ENCODE peak calls at places on chromosomes 2 and 18, in ten cellular contexts. C is A549, L is transverse colon, H is astrocyte of the spinal cord, V is H7, Q is uterus, M is left ventricle myocardium inferior, Z is foreskin fibroblast, J is mammary epithelial cell, U is fibroblast of pulmonary artery. A is an unnamed sample.

GRCh38 chr18:11994346-11994707 is 13.0 kb downstream of the IMPA2 start:
- DNase-seq in C (peak; percentile 23), L (peak; percentile 72), H (peak; percentile 42), V (no peak), Q (peak; percentile 43), M (peak; percentile 53), Z (peak; percentile 87), J (peak; percentile 25), U (peak; percentile 88), A (peak; percentile 72)

GRCh38 chr18:62437520-62438329 is 85.1 kb upstream of the ZCCHC2 start:
- DNase-seq in C (no peak), L (peak; percentile 17), H (no peak), V (no peak), Q (no peak), M (peak; percentile 34), Z (peak; percentile 21), J (peak; percentile 80), U (no peak), A (no peak)

GRCh38 chr2:240739797-240740196 is 48.1 kb downstream of the AQP12A start:
- DNase-seq in C (no peak), L (no peak), H (no peak), V (no peak), Q (no peak), M (no peak), Z (no peak), J (no peak), U (no peak), A (no peak)

GRCh38 chr2:128921740-128922139 is 603.1 kb upstream of the HS6ST1 start:
- DNase-seq in C (no peak), L (no peak), H (no peak), V (no peak), Q (no peak), M (no peak), Z (no peak), J (no peak), U (no peak), A (no peak)

GRCh38 chr2:111624401-111625156 is 259.4 kb downstream of the ANAPC1 start:
- DNase-seq in C (no peak), L (no peak), H (peak; percentile 25), V (no peak), Q (no peak), M (no peak), Z (peak; percentile 79), J (peak; percentile 80), U (peak; percentile 95), A (peak; percentile 87)

GRCh38 chr2:138499684-138500083 is 1.9 kb upstream of the SPOPL start:
- DNase-seq in C (no peak), L (no peak), H (no peak), V (no peak), Q (no peak), M (no peak), Z (no peak), J (no peak), U (no peak), A (no peak)

GRCh38 chr18:8798996-8799395 is 93.6 kb downstream of the MTCL1 start:
- DNase-seq in C (no peak), L (peak; percentile 65), H (no peak), V (no peak), Q (no peak), M (no peak), Z (no peak), J (no peak), U (no peak), A (no peak)

GRCh38 chr2:193480187-193480586 is 1285.5 kb upstream of the TMEFF2 start:
- DNase-seq in C (no peak), L (no peak), H (no peak), V (no peak), Q (no peak), M (no peak), Z (no peak), J (no peak), U (no peak), A (no peak)

GRCh38 chr2:213022987-213023386 is 128.4 kb downstream of the IKZF2 start:
- DNase-seq in C (no peak), L (no peak), H (no peak), V (no peak), Q (no peak), M (no peak), Z (no peak), J (no peak), U (no peak), A (no peak)

GRCh38 chr18:50194623-50195532 is at the start of gene MYO5B:
- DNase-seq in C (peak; percentile 13), L (peak; percentile 91), H (no peak), V (peak; percentile 97), Q (no peak), M (peak; percentile 33), Z (no peak), J (peak; percentile 89), U (no peak), A (no peak)

GRCh38 chr2:144511945-144512344 is 8.0 kb downstream of the ZEB2 start:
- DNase-seq in C (no peak), L (no peak), H (peak; percentile 24), V (no peak), Q (no peak), M (no peak), Z (no peak), J (no peak), U (no peak), A (no peak)

GRCh38 chr2:144510206-144510991 is 9.5 kb downstream of the ZEB2 start:
- DNase-seq in C (no peak), L (no peak), H (peak; percentile 85), V (peak; percentile 73), Q (no peak), M (no peak), Z (peak; percentile 70), J (peak; percentile 38), U (peak; percentile 68), A (no peak)

GRCh38 chr2:144509548-144510205 is 10.2 kb downstream of the ZEB2 start:
- DNase-seq in C (no peak), L (no peak), H (peak; percentile 26), V (no peak), Q (no peak), M (no peak), Z (no peak), J (no peak), U (no peak), A (no peak)

GRCh38 chr2:144512421-144513272 is 7.3 kb downstream of the ZEB2 start:
- DNase-seq in C (no peak), L (no peak), H (peak; percentile 37), V (no peak), Q (no peak), M (no peak), Z (no peak), J (no peak), U (no peak), A (no peak)

DNA sequence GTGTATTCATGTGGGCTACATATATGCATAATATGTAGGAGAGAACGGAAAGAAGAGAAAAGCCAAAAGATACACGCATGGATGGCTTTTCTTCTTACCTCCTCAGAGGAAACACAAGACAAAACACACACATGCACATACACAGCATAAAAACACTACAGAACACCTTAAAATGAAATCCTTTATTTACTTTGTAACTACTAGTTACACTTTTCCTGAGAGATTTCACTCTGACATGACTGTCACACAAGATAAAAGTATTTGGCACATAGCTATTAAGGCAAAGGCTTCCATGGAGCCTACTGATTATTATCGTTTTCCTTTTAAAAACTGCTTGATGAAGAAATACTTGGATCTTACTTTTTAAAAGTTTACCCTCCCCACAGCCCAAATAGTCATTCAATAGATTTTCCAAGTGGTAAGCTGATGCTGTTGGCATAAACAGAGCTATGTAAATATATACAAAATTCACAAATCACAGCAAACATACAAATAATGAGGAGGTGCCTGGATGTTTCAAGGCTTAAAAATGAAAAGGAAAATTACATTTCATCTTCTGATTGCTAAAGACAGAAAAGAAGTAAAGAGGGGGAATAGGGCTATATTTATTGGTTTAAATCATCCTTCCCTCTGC is 8.6 kb downstream of the ZEB2 start:
- DNase-seq in C (no peak), L (no peak), H (peak; percentile 36), V (no peak), Q (no peak), M (no peak), Z (no peak), J (no peak), U (no peak), A (no peak)
- H3K4me3 ChIP-seq in C (no peak overlapping the region), L (no peak overlapping the region), H (no peak overlapping the region), V (no peak overlapping the region), Q (no peak overlapping the region), M (peak overlapping the region; percentile 85), Z (peak overlapping the region; percentile 34), J (no peak overlapping the region), U (peak overlapping the region; percentile 40), A (no peak overlapping the region)

GRCh38 chr18:22560283-22560627 is 142.5 kb upstream of the CTAGE1 start:
- DNase-seq in C (no peak), L (no peak), H (no peak), V (no peak), Q (no peak), M (no peak), Z (no peak), J (no peak), U (no peak), A (no peak)
- H3K4me3 ChIP-seq in C (peak overlapping the region; percentile 63), L (peak overlapping the region; percentile 56), H (no peak overlapping the region), V (peak overlapping the region; percentile 43), Q (peak overlapping the region; percentile 52), M (peak overlapping the region; percentile 69), Z (peak overlapping the region; percentile 51), J (peak overlapping the region; percentile 40), U (peak overlapping the region; percentile 47), A (peak overlapping the region; percentile 52)

DNA sequence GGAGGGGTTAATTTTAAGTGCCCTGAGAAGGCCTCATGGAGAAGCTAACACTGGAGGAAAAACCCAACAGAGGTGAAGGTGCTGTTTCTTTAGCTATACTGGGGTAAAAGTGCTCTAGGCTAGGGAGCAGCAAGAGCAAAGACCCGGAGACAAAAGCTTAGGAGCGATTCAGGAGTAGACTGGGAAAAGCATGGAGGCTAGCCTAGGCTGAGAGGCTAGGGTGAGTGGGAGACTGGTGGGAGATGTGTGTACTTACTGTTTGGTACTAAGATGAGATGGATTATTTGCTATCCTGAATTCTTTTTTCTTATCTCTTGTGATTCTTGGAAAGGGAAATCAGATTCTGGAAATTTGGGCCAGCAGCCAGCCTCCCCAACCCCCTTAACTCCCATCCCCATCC is 2.0 kb downstream of the GIGYF2 start:
- DNase-seq in C (no peak), L (no peak), H (no peak), V (peak; percentile 50), Q (no peak), M (no peak), Z (no peak), J (peak; percentile 6), U (no peak), A (no peak)
- H3K4me3 ChIP-seq in C (peak overlapping the region; percentile 85), L (no peak overlapping the region), H (no peak overlapping the region), V (no peak overlapping the region), Q (no peak overlapping the region), M (peak overlapping the region; percentile 94), Z (peak overlapping the region; percentile 91), J (peak overlapping the region; percentile 92), U (peak overlapping the region; percentile 95), A (peak overlapping the region; percentile 12)

GRCh38 chr2:217918220-217919024 is 84.4 kb downstream of the TNS1 start:
- DNase-seq in C (peak; percentile 31), L (no peak), H (peak; percentile 39), V (peak; percentile 84), Q (peak; percentile 74), M (no peak), Z (no peak), J (no peak), U (no peak), A (no peak)
- H3K4me3 ChIP-seq in C (no peak overlapping the region), L (no peak overlapping the region), H (no peak overlapping the region), V (no peak overlapping the region), Q (no peak overlapping the region), M (peak overlapping the region; percentile 44), Z (no peak overlapping the region), J (no peak overlapping the region), U (no peak overlapping the region), A (no peak overlapping the region)

A was measured in skeletal muscle cell.